ENCODE peak calls at places on chromosomes 11 and 22, in nine cellular contexts. A is mesenchymal stem cell, H is MM.1S, F is mammary epithelial cell, K is neural progenitor cell, C is GM23248, Y is neuronal stem cell, L is H9, D is IMR-90. O is an unnamed sample.

GRCh38 chr22:27748355-27749168 is 53.0 kb downstream of the MN1 start:
- DNase-seq in A (peak; percentile 81), H (no peak), F (peak; percentile 76), K (peak; percentile 66), C (peak; percentile 87), Y (peak; percentile 31), L (peak; percentile 77), D (peak; percentile 58), O (peak; percentile 89)

GRCh38 chr11:7582338-7582985 is 68.7 kb downstream of the PPFIBP2 start:
- DNase-seq in A (peak; percentile 34), H (no peak), F (no peak), K (no peak), C (peak; percentile 76), Y (no peak), L (no peak), D (no peak), O (no peak)

GRCh38 chr11:59669611-59670009 is 773 bp upstream of the PATL1 start:
- DNase-seq in A (peak; percentile 73), H (no peak), F (peak; percentile 56), K (no peak), C (peak; percentile 79), Y (no peak), L (no peak), D (peak; percentile 49), O (peak; percentile 49)

GRCh38 chr11:44207292-44207691 is 102.6 kb downstream of the ALX4 start:
- DNase-seq in A (no peak), H (no peak), F (no peak), K (no peak), C (no peak), Y (no peak), L (no peak), D (no peak), O (no peak)

GRCh38 chr22:50641696-50642607 is 14.0 kb upstream of the ARSA start:
- DNase-seq in A (peak; percentile 51), H (no peak), F (no peak), K (peak; percentile 82), C (peak; percentile 40), Y (peak; percentile 66), L (peak; percentile 91), D (peak; percentile 32), O (no peak)

GRCh38 chr22:20090730-20091240 is 10.7 kb downstream of the DGCR8 start:
- DNase-seq in A (no peak), H (no peak), F (no peak), K (no peak), C (no peak), Y (no peak), L (no peak), D (no peak), O (no peak)

GRCh38 chr22:20156611-20157415 is 6.0 kb upstream of the CCDC188 start:
- DNase-seq in A (peak; percentile 62), H (peak; percentile 67), F (peak; percentile 46), K (peak; percentile 88), C (peak; percentile 53), Y (peak; percentile 81), L (peak; percentile 89), D (peak; percentile 66), O (peak; percentile 42)

GRCh38 chr11:3626250-3626960 is 15.4 kb downstream of the ART5 start:
- DNase-seq in A (no peak), H (no peak), F (no peak), K (no peak), C (no peak), Y (no peak), L (peak; percentile 57), D (no peak), O (no peak)

GRCh38 chr11:34915136-34916013 is 804 bp downstream of the APIP start:
- DNase-seq in A (peak; percentile 57), H (peak; percentile 19), F (no peak), K (no peak), C (peak; percentile 61), Y (no peak), L (no peak), D (peak; percentile 40), O (peak; percentile 37)

GRCh38 chr22:27919943-27920755 is 1.1 kb upstream of the PITPNB start:
- DNase-seq in A (peak; percentile 85), H (no peak), F (peak; percentile 58), K (peak; percentile 84), C (peak; percentile 69), Y (peak; percentile 54), L (peak; percentile 60), D (peak; percentile 72), O (peak; percentile 61)

GRCh38 chr11:65576232-65576866 is 496 bp downstream of the EHBP1L1 start:
- DNase-seq in A (no peak), H (peak; percentile 19), F (no peak), K (no peak), C (peak; percentile 41), Y (no peak), L (no peak), D (no peak), O (no peak)

GRCh38 chr11:65574963-65575567 is 788 bp upstream of the EHBP1L1 start:
- DNase-seq in A (peak; percentile 70), H (peak; percentile 68), F (no peak), K (no peak), C (peak; percentile 58), Y (no peak), L (no peak), D (no peak), O (no peak)

GRCh38 chr11:65576867-65577755 is 1.3 kb downstream of the EHBP1L1 start:
- DNase-seq in A (peak; percentile 78), H (peak; percentile 30), F (peak; percentile 86), K (no peak), C (peak; percentile 93), Y (no peak), L (no peak), D (peak; percentile 43), O (peak; percentile 48)

GRCh38 chr11:65574147-65574962 is 1.5 kb upstream of the EHBP1L1 start:
- DNase-seq in A (peak; percentile 98), H (peak; percentile 94), F (peak; percentile 88), K (peak; percentile 94), C (peak; percentile 97), Y (peak; percentile 80), L (peak; percentile 95), D (peak; percentile 95), O (peak; percentile 90)

GRCh38 chr11:65575568-65576231 is at the start of gene EHBP1L1:
- DNase-seq in A (peak; percentile 71), H (peak; percentile 76), F (peak; percentile 46), K (peak; percentile 77), C (peak; percentile 78), Y (no peak), L (no peak), D (peak; percentile 28), O (peak; percentile 63)
- H3K9ac ChIP-seq in A (peak within 1 kb of the TSS; percentile 90), H (peak within 1 kb of the TSS; percentile 87), F (peak within 1 kb of the TSS; percentile 50), K (no peak within 1 kb of the TSS), C (peak within 1 kb of the TSS; percentile 88), Y (peak within 1 kb of the TSS; percentile 90), L (no peak within 1 kb of the TSS), D (peak within 1 kb of the TSS; percentile 72), O (peak within 1 kb of the TSS; percentile 55)

GRCh38 chr11:29125621-29126020 is 891.2 kb downstream of the KCNA4 start:
- DNase-seq in A (no peak), H (no peak), F (no peak), K (no peak), C (no peak), Y (no peak), L (no peak), D (no peak), O (no peak)
- H3K9ac ChIP-seq in A (no peak overlapping the region), H (no peak overlapping the region), F (no peak overlapping the region), K (no peak overlapping the region), C (no peak overlapping the region), Y (no peak overlapping the region), L (no peak overlapping the region), D (no peak overlapping the region), O (no peak overlapping the region)

DNA sequence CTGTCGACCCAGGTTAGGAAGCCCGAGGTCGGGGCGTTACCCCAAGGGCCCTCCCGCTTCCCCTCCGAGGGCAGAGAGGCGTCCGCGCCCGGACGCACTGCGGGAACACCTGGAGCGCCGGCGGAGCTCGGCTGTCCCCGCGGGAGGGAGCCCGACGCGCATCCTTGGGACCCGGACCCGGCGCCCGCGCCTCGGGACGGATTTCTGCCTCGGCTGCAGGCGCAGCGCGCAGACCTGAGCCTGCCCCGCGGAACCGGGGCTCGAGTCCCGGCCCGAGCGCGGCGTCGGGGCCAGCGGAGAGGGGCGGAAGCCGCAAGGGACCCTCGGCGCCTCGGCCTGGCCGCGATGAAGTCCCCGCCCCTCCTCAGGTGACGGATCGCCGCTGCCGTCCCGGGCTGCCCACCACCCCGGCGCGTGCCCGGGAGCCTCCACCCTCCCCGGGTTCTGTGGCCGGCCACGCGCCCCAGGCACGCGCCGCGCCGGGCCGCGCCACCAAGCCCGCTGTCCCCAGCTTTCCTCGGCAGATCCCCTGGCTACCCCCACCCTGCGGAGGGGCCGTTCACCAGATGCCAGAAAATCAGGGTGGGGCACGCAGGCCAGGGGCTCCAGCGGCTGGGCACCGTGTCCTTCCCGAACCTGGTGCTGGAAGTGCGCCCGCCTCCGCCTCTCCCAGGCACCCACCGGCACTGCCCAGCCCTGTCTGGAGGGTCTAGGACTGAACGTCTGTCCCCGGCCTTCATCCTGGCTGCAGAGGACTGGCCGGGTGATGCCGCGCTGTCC is 407 bp downstream of the GLB1L3 start:
- DNase-seq in A (no peak), H (no peak), F (no peak), K (peak; percentile 56), C (peak; percentile 5), Y (no peak), L (peak; percentile 58), D (no peak), O (no peak)
- H3K9ac ChIP-seq in A (no peak overlapping the region), H (peak overlapping the region; percentile 72), F (no peak overlapping the region), K (no peak overlapping the region), C (no peak overlapping the region), Y (peak overlapping the region; percentile 54), L (no peak overlapping the region), D (no peak overlapping the region), O (no peak overlapping the region)

DNA sequence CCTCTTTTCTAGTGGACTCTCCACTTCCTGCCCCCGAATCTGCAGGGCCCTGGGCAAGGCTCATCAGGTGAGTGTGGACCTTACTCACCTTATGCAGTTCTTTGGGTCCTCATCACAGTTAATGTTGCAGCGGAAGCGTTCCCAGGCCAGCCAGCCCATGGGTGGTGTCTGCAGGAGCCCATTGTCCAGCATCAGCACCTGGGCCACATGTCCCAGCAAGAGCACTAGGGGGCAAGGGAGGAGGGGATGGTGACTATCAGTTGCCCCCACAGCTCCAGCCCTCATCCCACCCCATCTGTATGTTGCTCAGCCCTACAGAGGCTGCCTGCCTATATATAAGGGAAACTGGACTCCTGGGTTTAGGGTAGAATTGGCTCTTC is 2.3 kb downstream of the NAGA start:
- DNase-seq in A (no peak), H (no peak), F (no peak), K (no peak), C (no peak), Y (no peak), L (no peak), D (no peak), O (no peak)
- H3K9ac ChIP-seq in A (no peak overlapping the region), H (no peak overlapping the region), F (no peak overlapping the region), K (no peak overlapping the region), C (no peak overlapping the region), Y (peak overlapping the region; percentile 60), L (no peak overlapping the region), D (no peak overlapping the region), O (no peak overlapping the region)

DNA sequence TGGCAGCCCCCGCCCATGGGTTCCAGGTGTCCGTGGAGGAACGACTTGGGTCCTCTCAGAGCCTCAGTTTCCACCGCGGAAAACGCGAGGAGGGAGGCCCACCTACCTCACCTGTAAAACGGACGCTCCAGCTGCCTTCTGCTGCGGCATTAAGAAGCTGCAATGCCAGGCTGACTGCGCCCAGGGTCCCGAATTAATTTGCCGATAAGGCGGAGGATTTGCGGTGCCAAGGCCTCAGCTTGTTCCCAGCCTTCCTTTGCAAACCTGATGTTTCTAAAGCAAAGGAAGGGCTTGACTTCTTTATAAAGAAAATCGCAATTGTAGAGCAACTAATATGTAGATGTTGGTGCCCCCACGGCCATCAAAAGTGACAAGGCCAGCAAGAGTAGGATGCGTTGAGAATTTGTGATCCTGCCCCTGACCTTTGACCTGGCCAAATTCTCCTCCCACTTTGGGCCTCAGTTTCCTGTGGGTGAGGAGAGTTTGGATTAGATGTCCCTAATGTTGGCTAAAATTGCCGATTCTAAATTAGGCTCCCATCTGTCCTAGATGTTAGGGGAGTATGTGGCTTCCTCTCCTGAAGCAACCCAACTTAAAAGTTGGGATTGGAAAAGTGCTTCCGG is 849 bp upstream of the TCF20 start:
- DNase-seq in A (no peak), H (no peak), F (no peak), K (no peak), C (no peak), Y (no peak), L (no peak), D (no peak), O (no peak)
- H3K9ac ChIP-seq in A (no peak overlapping the region), H (no peak overlapping the region), F (no peak overlapping the region), K (no peak overlapping the region), C (no peak overlapping the region), Y (no peak overlapping the region), L (no peak overlapping the region), D (no peak overlapping the region), O (no peak overlapping the region)